ENCODE peak calls at places on chromosomes 5 and 9, in eight cellular contexts. X is transverse colon, Y is suprapubic skin, Z is upper lobe of left lung, T is GM12878, O is stomach, A is A549, K is tibial nerve. D is an unnamed sample.

GRCh38 chr5:169650701-169651331 is 13.7 kb downstream of the DOCK2 start:
- DNase-seq in X (no peak), A (peak), K (no peak), O (no peak), T (peak), Z (no peak), Y (no peak), D (no peak)

GRCh38 chr5:92544567-92544966 is 1036.5 kb downstream of the NR2F1-AS1 start:
- DNase-seq in Z (no peak), O (no peak), Y (no peak), X (no peak), T (no peak), K (no peak), A (no peak), D (no peak)

GRCh38 chr9:36543916-36544315 is 28.8 kb upstream of the MELK start:
- DNase-seq in Z (no peak), X (no peak), T (no peak), O (no peak), A (no peak), Y (no peak), K (peak), D (peak)

GRCh38 chr5:142960309-142960696 is 190.1 kb downstream of the ARHGAP26 start:
- DNase-seq in K (no peak), X (no peak), Z (no peak), Y (no peak), A (peak), T (no peak), O (no peak), D (no peak)

GRCh38 chr5:150155258-150156032 is at the start of gene PDGFRB:
- DNase-seq in T (no peak), K (peak), Z (peak), Y (peak), O (peak), X (peak), A (no peak), D (peak)

GRCh38 chr5:115815693-115816225 is 700 bp downstream of the CDO1 start:
- DNase-seq in K (no peak), O (no peak), X (no peak), Z (no peak), Y (no peak), T (no peak), A (no peak), D (no peak)

GRCh38 chr5:142322747-142323479 is 1.9 kb downstream of the SPRY4 start:
- DNase-seq in K (no peak), O (no peak), X (no peak), A (no peak), Y (no peak), T (no peak), Z (no peak), D (peak)

GRCh38 chr9:109378316-109378715 is 57.5 kb upstream of the EPB41L4B start:
- DNase-seq in K (no peak), Z (no peak), T (no peak), A (no peak), Y (no peak), X (no peak), O (no peak), D (peak)

GRCh38 chr5:150600951-150601773 is 39.3 kb upstream of the SYNPO start:
- DNase-seq in Z (no peak), A (no peak), T (no peak), O (no peak), X (no peak), K (no peak), Y (no peak), D (no peak)

GRCh38 chr5:67268233-67269011 is 71.8 kb upstream of the CD180 start:
- DNase-seq in X (peak), O (peak), A (peak), Z (peak), Y (peak), K (peak), T (no peak), D (peak)

GRCh38 chr9:132412089-132412488 is 2.1 kb downstream of the CFAP77 start:
- DNase-seq in Y (no peak), Z (no peak), T (no peak), A (peak), O (no peak), K (no peak), X (no peak), D (no peak)

GRCh38 chr5:54491326-54491725 is 26.2 kb upstream of the SNX18 start:
- DNase-seq in Y (no peak), T (no peak), A (no peak), X (no peak), Z (no peak), K (no peak), O (no peak), D (no peak)

GRCh38 chr5:3595102-3595961 is at the start of gene IRX1:
- DNase-seq in K (no peak), Y (no peak), T (no peak), X (no peak), A (no peak), O (no peak), Z (peak), D (no peak)

GRCh38 chr9:76756273-76756650 is 8.0 kb upstream of the PCA3 start:
- DNase-seq in T (no peak), X (peak), Y (no peak), Z (peak), O (no peak), A (peak), K (no peak), D (peak)

GRCh38 chr9:28774433-28775029 is 1201.2 kb upstream of the C9orf72 start:
- DNase-seq in O (no peak), A (peak), Z (no peak), K (no peak), T (no peak), X (no peak), Y (no peak), D (no peak)

GRCh38 chr5:78215972-78216371 is 78.5 kb downstream of the AP3B1 start:
- DNase-seq in O (no peak), K (no peak), X (no peak), A (peak), T (no peak), Y (no peak), Z (no peak), D (no peak)

GRCh38 chr5:54024466-54024865 is 285.9 kb downstream of the ARL15 start:
- DNase-seq in T (no peak), Z (no peak), X (no peak), A (no peak), O (no peak), Y (no peak), K (no peak), D (no peak)

GRCh38 chr9:20315672-20316071 is 306.6 kb downstream of the MLLT3 start:
- DNase-seq in A (no peak), O (no peak), Z (no peak), T (no peak), K (no peak), X (no peak), Y (no peak), D (no peak)

GRCh38 chr5:179504191-179504590 is 46.2 kb upstream of the RUFY1 start:
- DNase-seq in X (no peak), T (no peak), K (no peak), Y (peak), Z (no peak), A (no peak), O (no peak), D (no peak)

GRCh38 chr5:74326571-74327338 is 313.8 kb downstream of the ENC1 start:
- DNase-seq in K (no peak), Z (peak), O (peak), A (peak), Y (no peak), T (peak), X (peak), D (no peak)

GRCh38 chr9:123395276-123396006 is 39.4 kb downstream of the CRB2 start:
- DNase-seq in Z (no peak), K (no peak), O (no peak), A (no peak), Y (no peak), T (no peak), X (no peak), D (no peak)

GRCh38 chr5:159912033-159912800 is 4.1 kb upstream of the ADRA1B start:
- DNase-seq in X (peak), T (no peak), K (no peak), O (no peak), Y (no peak), A (peak), Z (no peak), D (no peak)

GRCh38 chr9:87276327-87276841 is 221.3 kb upstream of the DAPK1 start:
- DNase-seq in X (no peak), O (no peak), Y (no peak), Z (no peak), A (no peak), T (peak), K (no peak), D (no peak)

GRCh38 chr5:61363715-61364114 is 31.7 kb downstream of the ZSWIM6 start:
- DNase-seq in X (no peak), Z (no peak), A (no peak), K (no peak), T (no peak), O (no peak), Y (no peak), D (no peak)

GRCh38 chr5:79986260-79986659 is 4.8 kb downstream of the MTX3 start:
- DNase-seq in K (no peak), O (no peak), Y (no peak), X (no peak), T (no peak), A (no peak), Z (no peak), D (no peak)

GRCh38 chr9:127128341-127129072 is 6.1 kb upstream of the ANGPTL2 start:
- DNase-seq in K (no peak), T (no peak), O (no peak), A (no peak), Z (peak), X (no peak), Y (no peak), D (peak)

GRCh38 chr5:149680810-149681221 is 49.3 kb upstream of the PPARGC1B start:
- DNase-seq in Z (peak), K (no peak), X (peak), A (no peak), O (no peak), Y (no peak), T (peak), D (peak)

GRCh38 chr5:73188764-73189521 is 15.9 kb downstream of the TMEM174 start:
- DNase-seq in O (no peak), A (peak), K (no peak), T (no peak), X (no peak), Z (no peak), Y (no peak), D (no peak)

GRCh38 chr9:20243866-20244647 is 378.2 kb downstream of the MLLT3 start:
- DNase-seq in Y (no peak), T (no peak), X (no peak), K (no peak), Z (no peak), A (no peak), O (no peak), D (no peak)

GRCh38 chr5:109880907-109881685 is 191.4 kb downstream of the MAN2A1 start:
- DNase-seq in Y (no peak), Z (no peak), O (no peak), X (no peak), T (no peak), A (no peak), K (no peak), D (no peak)

GRCh38 chr9:134206317-134207300 is 42.2 kb upstream of the RNU6ATAC start:
- DNase-seq in X (no peak), A (no peak), K (no peak), O (no peak), Y (peak), Z (no peak), T (no peak), D (peak)

DNA sequence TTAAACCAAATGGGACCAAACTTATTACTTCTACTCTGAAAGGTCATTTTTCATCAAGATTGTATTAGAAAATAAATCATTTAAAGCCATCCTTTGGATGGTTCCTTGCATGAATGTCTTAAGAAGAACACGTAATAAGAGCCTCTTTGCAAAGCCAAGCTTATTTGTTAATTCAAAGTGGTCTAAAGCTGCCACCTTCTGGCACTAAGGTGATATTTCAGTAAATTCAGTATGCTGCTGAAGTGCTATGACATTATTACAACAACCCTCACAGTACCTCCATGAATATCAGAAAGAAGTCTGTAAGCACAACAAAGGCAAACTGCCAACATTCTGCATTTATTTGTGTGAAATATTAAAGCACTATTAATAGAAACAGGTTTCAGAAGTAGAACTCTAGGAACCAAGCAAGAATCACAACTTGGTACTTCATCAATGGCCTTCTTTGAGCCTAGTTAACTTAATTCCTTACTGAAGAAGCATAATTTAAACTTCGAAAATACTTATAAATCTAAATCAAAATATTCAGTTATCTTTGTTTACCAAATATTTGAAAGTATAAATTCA is 53.1 kb upstream of the TYRP1 start:
- DNase-seq in O (no peak), A (peak), X (no peak), K (no peak), T (no peak), Y (no peak), Z (no peak), D (no peak)
- TF ChIP-seq EP300 in O (no peak), A (no peak), X (no peak), K (no peak), T (no peak), Y (no peak), Z (no peak), D (no peak)

GRCh38 chr9:96603305-96604004 is 16.2 kb downstream of the CDC14B start:
- DNase-seq in A (no peak), X (no peak), Y (no peak), O (no peak), K (no peak), Z (no peak), T (no peak), D (no peak)
- TF ChIP-seq EP300 in A (no peak), X (no peak), Y (no peak), O (no peak), K (no peak), Z (no peak), T (no peak), D (no peak)

DNA sequence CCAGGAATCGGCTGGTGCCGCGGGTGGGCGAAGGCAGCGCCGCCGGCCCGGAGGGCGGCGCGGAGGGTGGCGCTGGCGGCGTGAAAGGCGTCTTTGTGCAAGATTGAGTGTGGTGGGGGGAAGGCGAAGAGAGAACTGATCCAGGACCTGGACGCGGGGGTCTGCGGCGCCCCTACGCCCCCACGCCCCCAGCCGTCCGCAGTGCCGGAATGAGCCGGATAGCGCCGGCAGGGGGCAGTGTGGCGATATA is 4.5 kb upstream of the RGMB start:
- DNase-seq in A (no peak), K (peak), Y (no peak), O (peak), T (no peak), X (peak), Z (no peak), D (no peak)
- TF ChIP-seq EP300 in A (no peak), K (peak), Y (no peak), O (no peak), T (no peak), X (no peak), Z (no peak), D (no peak)

GRCh38 chr5:136799806-136800372 is 434.5 kb upstream of the TRPC7 start:
- DNase-seq in O (no peak), Z (no peak), Y (no peak), A (no peak), T (no peak), X (no peak), K (no peak), D (no peak)

GRCh38 chr5:136805466-136805865 is 440.1 kb upstream of the TRPC7 start:
- DNase-seq in O (no peak), Z (no peak), Y (no peak), X (no peak), K (no peak), A (no peak), T (no peak), D (no peak)

GRCh38 chr5:136802382-136802781 is 437.0 kb upstream of the TRPC7 start:
- DNase-seq in O (no peak), X (no peak), Y (no peak), K (no peak), Z (no peak), T (no peak), A (peak), D (no peak)
- TF ChIP-seq EP300 in O (no peak), X (no peak), Y (no peak), K (no peak), Z (no peak), T (no peak), A (no peak), D (no peak)

GRCh38 chr5:135843571-135844337 is 9.3 kb downstream of the SLC25A48 start:
- DNase-seq in K (no peak), Z (no peak), X (peak), T (no peak), Y (no peak), O (no peak), A (no peak), D (no peak)
- TF ChIP-seq EP300 in K (peak), Z (no peak), X (no peak), T (no peak), Y (no peak), O (no peak), A (no peak), D (no peak)

D was measured in sigmoid colon.